ENCODE peak calls at places on chromosomes 1 and 21, in four cellular contexts. One of them, this sample, is unnamed.

GRCh38 chr1:1943834-1944570 is 24.9 kb upstream of the TMEM52 start:
- DNase-seq in activated naive CD8-positive, alpha-beta T cell treated with anti-CD3 and anti-CD28 coated beads for 36 hours: peak
- DNase-seq in A172: peak
- DNase-seq in T-helper 9 cell: peak
- DNase-seq in this sample: peak

GRCh38 chr1:180594723-180595122 is 36.0 kb downstream of the OVAAL start:
- DNase-seq in activated naive CD8-positive, alpha-beta T cell treated with anti-CD3 and anti-CD28 coated beads for 36 hours: no peak
- DNase-seq in A172: peak
- DNase-seq in T-helper 9 cell: no peak
- DNase-seq in this sample: no peak

GRCh38 chr1:234297668-234298067 is 75.6 kb upstream of the COA6 start:
- DNase-seq in activated naive CD8-positive, alpha-beta T cell treated with anti-CD3 and anti-CD28 coated beads for 36 hours: no peak
- DNase-seq in A172: no peak
- DNase-seq in T-helper 9 cell: no peak
- DNase-seq in this sample: no peak

GRCh38 chr1:910311-910880 is 13.3 kb upstream of the SAMD11 start:
- DNase-seq in activated naive CD8-positive, alpha-beta T cell treated with anti-CD3 and anti-CD28 coated beads for 36 hours: no peak
- DNase-seq in A172: no peak
- DNase-seq in T-helper 9 cell: no peak
- DNase-seq in this sample: no peak

GRCh38 chr21:44066116-44066515 is 41.1 kb upstream of the PWP2 start:
- DNase-seq in activated naive CD8-positive, alpha-beta T cell treated with anti-CD3 and anti-CD28 coated beads for 36 hours: no peak
- DNase-seq in A172: no peak
- DNase-seq in T-helper 9 cell: no peak
- DNase-seq in this sample: no peak

GRCh38 chr1:7043729-7044470 is 258.6 kb downstream of the CAMTA1 start:
- DNase-seq in activated naive CD8-positive, alpha-beta T cell treated with anti-CD3 and anti-CD28 coated beads for 36 hours: no peak
- DNase-seq in A172: no peak
- DNase-seq in T-helper 9 cell: no peak
- DNase-seq in this sample: no peak

GRCh38 chr1:27727126-27727525 is 1.4 kb downstream of the FAM76A start:
- DNase-seq in activated naive CD8-positive, alpha-beta T cell treated with anti-CD3 and anti-CD28 coated beads for 36 hours: no peak
- DNase-seq in A172: no peak
- DNase-seq in T-helper 9 cell: no peak
- DNase-seq in this sample: no peak

GRCh38 chr1:52520149-52520548 is 32.7 kb downstream of the TUT4 start:
- DNase-seq in activated naive CD8-positive, alpha-beta T cell treated with anti-CD3 and anti-CD28 coated beads for 36 hours: no peak
- DNase-seq in A172: no peak
- DNase-seq in T-helper 9 cell: no peak
- DNase-seq in this sample: peak

GRCh38 chr1:6454856-6455751 is 10.9 kb downstream of the TNFRSF25 start:
- DNase-seq in activated naive CD8-positive, alpha-beta T cell treated with anti-CD3 and anti-CD28 coated beads for 36 hours: peak
- DNase-seq in A172: no peak
- DNase-seq in T-helper 9 cell: peak
- DNase-seq in this sample: no peak

GRCh38 chr1:63931468-63931867 is 157.7 kb downstream of the ROR1 start:
- DNase-seq in activated naive CD8-positive, alpha-beta T cell treated with anti-CD3 and anti-CD28 coated beads for 36 hours: no peak
- DNase-seq in A172: peak
- DNase-seq in T-helper 9 cell: no peak
- DNase-seq in this sample: peak

This sample was measured in mammary epithelial cell.